ENCODE peak calls at places on chromosomes 5 and 9, in seven cellular contexts. One of them, this sample, is unnamed.

GRCh38 chr5:97245371-97245770 is 62.3 kb upstream of the RIOK2 start:
- DNase-seq in frontal cortex: no peak
- DNase-seq in central memory CD8-positive, alpha-beta T cell: no peak
- DNase-seq in activated CD8-positive, alpha-beta memory T cell treated with anti-CD3 and anti-CD28 coated beads for 48 hours: no peak
- DNase-seq in hypothalamus: no peak
- DNase-seq in epithelial cell of esophagus: no peak
- DNase-seq in ureter: no peak
- DNase-seq in this sample: no peak

GRCh38 chr5:470961-471749 is 28.2 kb downstream of the EXOC3 start:
- DNase-seq in frontal cortex: no peak
- DNase-seq in central memory CD8-positive, alpha-beta T cell: no peak
- DNase-seq in activated CD8-positive, alpha-beta memory T cell treated with anti-CD3 and anti-CD28 coated beads for 48 hours: no peak
- DNase-seq in hypothalamus: no peak
- DNase-seq in epithelial cell of esophagus: no peak
- DNase-seq in ureter: no peak
- DNase-seq in this sample: no peak

GRCh38 chr9:131138676-131139075 is 13.3 kb downstream of the NUP214 start:
- DNase-seq in frontal cortex: no peak
- DNase-seq in central memory CD8-positive, alpha-beta T cell: no peak
- DNase-seq in activated CD8-positive, alpha-beta memory T cell treated with anti-CD3 and anti-CD28 coated beads for 48 hours: no peak
- DNase-seq in hypothalamus: no peak
- DNase-seq in epithelial cell of esophagus: no peak
- DNase-seq in ureter: no peak
- DNase-seq in this sample: no peak

GRCh38 chr9:127904888-127905728 is 5.7 kb upstream of the ST6GALNAC6 start:
- DNase-seq in frontal cortex: no peak
- DNase-seq in central memory CD8-positive, alpha-beta T cell: peak; percentile 71
- DNase-seq in activated CD8-positive, alpha-beta memory T cell treated with anti-CD3 and anti-CD28 coated beads for 48 hours: no peak
- DNase-seq in hypothalamus: peak; percentile 51
- DNase-seq in epithelial cell of esophagus: no peak
- DNase-seq in ureter: no peak
- DNase-seq in this sample: no peak

GRCh38 chr5:24606974-24607373 is 37.8 kb downstream of the CDH10 start:
- DNase-seq in frontal cortex: no peak
- DNase-seq in central memory CD8-positive, alpha-beta T cell: no peak
- DNase-seq in activated CD8-positive, alpha-beta memory T cell treated with anti-CD3 and anti-CD28 coated beads for 48 hours: no peak
- DNase-seq in hypothalamus: no peak
- DNase-seq in epithelial cell of esophagus: no peak
- DNase-seq in ureter: no peak
- DNase-seq in this sample: no peak

GRCh38 chr5:83577036-83577636 is 105.6 kb downstream of the VCAN start:
- DNase-seq in frontal cortex: no peak
- DNase-seq in central memory CD8-positive, alpha-beta T cell: no peak
- DNase-seq in activated CD8-positive, alpha-beta memory T cell treated with anti-CD3 and anti-CD28 coated beads for 48 hours: no peak
- DNase-seq in hypothalamus: no peak
- DNase-seq in epithelial cell of esophagus: peak; percentile 63
- DNase-seq in ureter: peak; percentile 53
- DNase-seq in this sample: peak; percentile 46

GRCh38 chr9:8432224-8432623 is 632.6 kb upstream of the DMAC1 start:
- DNase-seq in frontal cortex: no peak
- DNase-seq in central memory CD8-positive, alpha-beta T cell: no peak
- DNase-seq in activated CD8-positive, alpha-beta memory T cell treated with anti-CD3 and anti-CD28 coated beads for 48 hours: no peak
- DNase-seq in hypothalamus: no peak
- DNase-seq in epithelial cell of esophagus: no peak
- DNase-seq in ureter: no peak
- DNase-seq in this sample: no peak

GRCh38 chr9:2043881-2044462 is 28.8 kb downstream of the SMARCA2 start:
- DNase-seq in frontal cortex: no peak
- DNase-seq in central memory CD8-positive, alpha-beta T cell: no peak
- DNase-seq in activated CD8-positive, alpha-beta memory T cell treated with anti-CD3 and anti-CD28 coated beads for 48 hours: no peak
- DNase-seq in hypothalamus: no peak
- DNase-seq in epithelial cell of esophagus: no peak
- DNase-seq in ureter: no peak
- DNase-seq in this sample: no peak

GRCh38 chr5:145484195-145484594 is 350.9 kb downstream of the PRELID2 start:
- DNase-seq in frontal cortex: no peak
- DNase-seq in central memory CD8-positive, alpha-beta T cell: no peak
- DNase-seq in activated CD8-positive, alpha-beta memory T cell treated with anti-CD3 and anti-CD28 coated beads for 48 hours: no peak
- DNase-seq in hypothalamus: no peak
- DNase-seq in epithelial cell of esophagus: peak; percentile 87
- DNase-seq in ureter: no peak
- DNase-seq in this sample: peak; percentile 23

This sample was measured in retinal pigment epithelial cell.